ENCODE peak calls at places on chromosomes 12 and 14, in four cellular contexts. S is stimulated activated CD8-positive, alpha-beta memory T cell treated with anti-CD3 and anti-CD28 coated beads, Interleukin-12 subunit alpha, Interleukin-12 subunit beta, amount 100 ng/mL, for 1 hour; W is stimulated activated effector memory CD8-positive, alpha-beta T cell treated with anti-CD3 and anti-CD28 coated beads, Interleukin-12 subunit alpha, Interleukin-12 subunit beta, amount 100 ng/mL, for 72 hours; L is NCI-H510A. D is an unnamed sample.

GRCh38 chr12:101356794-101357193 is 50.8 kb downstream of the ARL1 start:
- DNase-seq in S (no peak), W (no peak), L (no peak), D (no peak)

GRCh38 chr14:103392572-103392971 is 7.4 kb downstream of the MARK3 start:
- DNase-seq in S (no peak), W (no peak), L (no peak), D (no peak)

GRCh38 chr12:130606245-130606644 is 109.9 kb downstream of the RIMBP2 start:
- DNase-seq in S (no peak), W (no peak), L (no peak), D (no peak)

GRCh38 chr14:22319526-22320352 is 269.3 kb downstream of the DAD1 start:
- DNase-seq in S (peak; percentile 2), W (no peak), L (no peak), D (no peak)

GRCh38 chr12:29041621-29042020 is 107.5 kb upstream of the FAR2 start:
- DNase-seq in S (no peak), W (no peak), L (no peak), D (no peak)

GRCh38 chr12:107130830-107131760 is 37.7 kb upstream of the CRY1 start:
- DNase-seq in S (no peak), W (no peak), L (peak; percentile 68), D (no peak)

GRCh38 chr12:82412246-82412645 is 53.9 kb downstream of the METTL25 start:
- DNase-seq in S (no peak), W (no peak), L (no peak), D (no peak)

GRCh38 chr14:105095236-105095805 is 30.1 kb upstream of the GPR132 start:
- DNase-seq in S (no peak), W (no peak), L (no peak), D (no peak)